ENCODE peak calls at places on chromosomes 11 and 22, in five cellular contexts. X, H, E, U and R are unnamed samples.

GRCh38 chr22:42353883-42354727 is 78.1 kb downstream of the NFAM1 start:
- DNase-seq in E (peak), X (no peak), U (no peak), H (no peak), R (no peak)

GRCh38 chr22:44755418-44755817 is 3.0 kb downstream of the ARHGAP8 start:
- DNase-seq in E (no peak), H (no peak), X (no peak), U (no peak), R (no peak)

GRCh38 chr22:47456031-47456430 is 693.6 kb downstream of the TBC1D22A start:
- DNase-seq in X (no peak), E (no peak), U (no peak), H (no peak), R (no peak)

GRCh38 chr11:128890543-128891409 is at the start of gene KCNJ5:
- DNase-seq in X (peak), H (no peak), E (peak), U (no peak), R (peak)

GRCh38 chr22:25643232-25644000 is 78.9 kb downstream of the GRK3 start:
- DNase-seq in U (no peak), X (no peak), E (no peak), H (no peak), R (no peak)

GRCh38 chr11:48011125-48012050 is 31.0 kb downstream of the PTPRJ start:
- DNase-seq in X (no peak), E (no peak), H (no peak), U (no peak), R (no peak)

GRCh38 chr22:31173386-31174145 is 13.6 kb downstream of the RNF185 start:
- DNase-seq in E (no peak), H (no peak), X (no peak), U (peak), R (peak)

GRCh38 chr11:93570759-93571413 is 27.7 kb upstream of the SMCO4 start:
- DNase-seq in U (peak), H (no peak), E (no peak), X (peak), R (peak)

GRCh38 chr11:31844351-31844750 is 33.2 kb upstream of the PAX6 start:
- DNase-seq in H (no peak), U (no peak), E (no peak), X (no peak), R (no peak)

GRCh38 chr11:21144556-21144955 is 475.2 kb downstream of the NELL1 start:
- DNase-seq in E (no peak), X (no peak), U (no peak), H (no peak), R (no peak)

GRCh38 chr11:83680351-83680750 is 394.2 kb upstream of the CCDC90B start:
- DNase-seq in E (peak), H (no peak), U (no peak), X (no peak), R (no peak)

GRCh38 chr22:29266564-29267461 is 968 bp downstream of the RHBDD3 start:
- DNase-seq in X (no peak), H (no peak), U (no peak), E (peak), R (no peak)

GRCh38 chr11:10329935-10330334 is 25.1 kb downstream of the ADM start:
- DNase-seq in E (no peak), U (no peak), X (no peak), H (no peak), R (peak)

GRCh38 chr22:43988960-43989359 is 33.7 kb downstream of the SAMM50 start:
- DNase-seq in U (no peak), H (no peak), E (no peak), X (no peak), R (no peak)

GRCh38 chr11:17197431-17197898 is 10.3 kb downstream of the PIK3C2A start:
- DNase-seq in E (no peak), H (no peak), U (peak), X (no peak), R (no peak)

GRCh38 chr22:45200862-45201511 is 37.3 kb downstream of the NUP50 start:
- DNase-seq in E (no peak), H (no peak), U (no peak), X (no peak), R (no peak)

GRCh38 chr22:48428556-48429371 is 1398.9 kb downstream of the BRD1 start:
- DNase-seq in X (no peak), E (no peak), H (no peak), U (no peak), R (no peak)

GRCh38 chr22:33274214-33274828 is 216.1 kb upstream of the SYN3 start:
- DNase-seq in H (no peak), U (peak), E (peak), X (peak), R (peak)

GRCh38 chr11:44755553-44756505 is 29.1 kb downstream of the TSPAN18 start:
- DNase-seq in X (no peak), E (no peak), U (no peak), H (no peak), R (no peak)

GRCh38 chr11:114080219-114080618 is 20.7 kb downstream of the ZBTB16 start:
- DNase-seq in E (no peak), H (no peak), X (no peak), U (no peak), R (no peak)